ENCODE peak calls at places on chromosomes 12 and 14, in seven cellular contexts. N, F, D, Y, L, X and S are unnamed samples.

GRCh38 chr12:56334490-56334793 is 642 bp upstream of the PAN2 start:
- DNase-seq in L (no peak), D (peak), N (no peak), X (no peak), F (no peak), Y (no peak), S (no peak)

GRCh38 chr14:34064349-34064748 is 113.5 kb upstream of the EGLN3 start:
- DNase-seq in F (no peak), Y (peak), L (no peak), X (no peak), D (no peak), N (peak), S (no peak)

GRCh38 chr14:58151701-58152568 is at the start of gene ARMH4:
- DNase-seq in L (peak), F (peak), D (peak), Y (peak), X (peak), N (peak), S (peak)

GRCh38 chr12:12837025-12837872 is 24.1 kb downstream of the DDX47 start:
- DNase-seq in L (no peak), Y (peak), X (peak), D (peak), F (peak), N (peak), S (peak)

GRCh38 chr12:82896286-82896685 is 209.6 kb downstream of the TMTC2 start:
- DNase-seq in L (no peak), Y (no peak), N (no peak), F (no peak), X (no peak), D (no peak), S (no peak)

GRCh38 chr12:9118161-9118560 is 2.4 kb upstream of the A2M start:
- DNase-seq in Y (peak), D (no peak), F (no peak), L (no peak), X (no peak), N (no peak), S (no peak)

GRCh38 chr14:94217116-94217515 is 43.0 kb downstream of the PPP4R4 start:
- DNase-seq in L (no peak), Y (no peak), D (no peak), X (no peak), N (no peak), F (no peak), S (no peak)

GRCh38 chr12:16076553-16076952 is 165.4 kb downstream of the DERA start:
- DNase-seq in D (peak), X (peak), L (no peak), Y (no peak), N (no peak), F (peak), S (no peak)

GRCh38 chr14:56498112-56498511 is 81.5 kb upstream of the TMEM260 start:
- DNase-seq in D (no peak), Y (no peak), L (no peak), X (no peak), F (no peak), N (no peak), S (no peak)

GRCh38 chr12:1525858-1526257 is 68.5 kb downstream of the FBXL14 start:
- DNase-seq in F (no peak), Y (no peak), D (no peak), X (no peak), L (no peak), N (no peak), S (no peak)

GRCh38 chr14:51953996-51954395 is 35.4 kb upstream of the RTRAF start:
- DNase-seq in D (no peak), L (no peak), N (no peak), F (no peak), X (no peak), Y (no peak), S (no peak)

GRCh38 chr14:99029150-99029915 is 242.7 kb downstream of the BCL11B start:
- DNase-seq in F (no peak), D (no peak), Y (no peak), X (no peak), N (no peak), L (no peak), S (no peak)

GRCh38 chr14:77804592-77804991 is 4.7 kb downstream of the ADCK1 start:
- DNase-seq in D (peak), X (peak), N (no peak), L (no peak), Y (peak), F (peak), S (peak)

GRCh38 chr12:3712209-3712992 is 40.5 kb downstream of the CRACR2A start:
- DNase-seq in D (no peak), X (no peak), F (no peak), N (no peak), Y (no peak), L (no peak), S (no peak)

GRCh38 chr12:131829351-131829794 is 1.2 kb downstream of the MMP17 start:
- DNase-seq in Y (no peak), N (no peak), L (no peak), X (no peak), D (no peak), F (peak), S (no peak)

GRCh38 chr12:119949145-119949544 is 39.9 kb upstream of the BICDL1 start:
- DNase-seq in L (no peak), D (no peak), Y (no peak), N (no peak), F (no peak), X (peak), S (no peak)

GRCh38 chr12:127257366-127257935 is 1009.5 kb upstream of the TMEM132C start:
- DNase-seq in F (peak), Y (no peak), X (no peak), L (no peak), N (peak), D (no peak), S (no peak)

GRCh38 chr12:52082988-52083637 is 3.6 kb downstream of the SMIM41 start:
- DNase-seq in Y (peak), N (peak), F (peak), L (peak), D (peak), X (peak), S (peak)

GRCh38 chr14:89327771-89328212 is 89.2 kb downstream of the FOXN3 start:
- DNase-seq in L (no peak), Y (no peak), N (peak), X (no peak), F (no peak), D (no peak), S (no peak)

GRCh38 chr12:47740536-47741339 is 15.4 kb upstream of the ENDOU start:
- DNase-seq in L (no peak), F (peak), D (no peak), Y (peak), X (no peak), N (no peak), S (no peak)

GRCh38 chr12:2588345-2588744 is 206.4 kb upstream of the FKBP4 start:
- DNase-seq in Y (no peak), D (no peak), N (no peak), X (no peak), F (no peak), L (no peak), S (no peak)

GRCh38 chr12:105107176-105107496 is 395 bp upstream of the WASHC4 start:
- DNase-seq in X (peak), D (no peak), Y (no peak), F (peak), L (no peak), N (peak), S (no peak)

GRCh38 chr14:77044776-77045569 is 16.5 kb upstream of the IRF2BPL start:
- DNase-seq in F (no peak), N (no peak), D (no peak), Y (peak), L (no peak), X (no peak), S (no peak)

GRCh38 chr14:100288382-100289185 is 17.7 kb downstream of the SLC25A29 start:
- DNase-seq in Y (peak), X (no peak), L (no peak), F (no peak), N (no peak), D (no peak), S (no peak)

GRCh38 chr12:90262261-90262660 is 553.6 kb upstream of the ATP2B1 start:
- DNase-seq in L (no peak), D (no peak), X (no peak), F (no peak), Y (no peak), N (peak), S (no peak)

GRCh38 chr12:7433276-7433822 is 10.6 kb downstream of the CD163L1 start:
- DNase-seq in L (no peak), F (peak), D (no peak), N (peak), Y (no peak), X (no peak), S (peak)